ENCODE peak calls at places on chromosomes 3 and 15, in ten cellular contexts. J, N, M, K, X, A, O, U, R and G are unnamed samples.

GRCh38 chr3:143237036-143237688 is 117.6 kb downstream of the CHST2 start:
- DNase-seq in K (no peak), J (no peak), U (no peak), N (no peak), X (peak), M (no peak), R (no peak), O (no peak), A (no peak), G (no peak)

GRCh38 chr15:95981209-95981608 is 349.3 kb upstream of the NR2F2 start:
- DNase-seq in K (no peak), A (no peak), X (no peak), M (no peak), R (no peak), O (no peak), N (no peak), J (no peak), U (no peak), G (no peak)

GRCh38 chr15:66882251-66883020 is 180.4 kb downstream of the SMAD6 start:
- DNase-seq in J (no peak), X (peak), M (peak), U (no peak), R (no peak), O (peak), A (no peak), N (no peak), K (peak), G (no peak)

GRCh38 chr3:33578325-33579180 is 138.3 kb upstream of the UBP1 start:
- DNase-seq in O (peak), N (no peak), K (no peak), U (no peak), J (no peak), M (peak), X (peak), R (no peak), A (no peak), G (no peak)

GRCh38 chr3:190883973-190884832 is 21.7 kb upstream of the GMNC start:
- DNase-seq in U (no peak), X (peak), R (peak), O (peak), A (peak), J (peak), M (peak), N (no peak), K (peak), G (peak)

GRCh38 chr15:63476229-63476632 is 28.2 kb upstream of the USP3 start:
- DNase-seq in X (peak), K (no peak), O (peak), U (no peak), A (no peak), N (no peak), R (peak), M (peak), J (no peak), G (no peak)

GRCh38 chr15:90603893-90604292 is 74.2 kb downstream of the CRTC3 start:
- DNase-seq in J (no peak), A (no peak), N (peak), U (peak), K (peak), O (peak), M (peak), R (no peak), X (peak), G (no peak)

GRCh38 chr3:129506272-129506742 is 22.1 kb upstream of the RHO start:
- DNase-seq in J (no peak), X (no peak), M (no peak), U (no peak), R (no peak), A (no peak), O (no peak), K (no peak), N (no peak), G (no peak)

GRCh38 chr3:172692751-172693310 is 18.0 kb downstream of the NCEH1 start:
- DNase-seq in J (no peak), U (no peak), R (no peak), X (no peak), N (no peak), O (no peak), M (no peak), K (no peak), A (no peak), G (peak)

GRCh38 chr15:55526559-55527036 is 18.6 kb upstream of the DNAAF4 start:
- DNase-seq in M (peak), N (no peak), R (peak), U (no peak), J (no peak), A (no peak), X (peak), O (peak), K (peak), G (peak)

GRCh38 chr15:65476942-65477341 is 40.5 kb downstream of the DPP8 start:
- DNase-seq in U (no peak), A (no peak), X (peak), N (no peak), R (no peak), J (no peak), O (no peak), K (no peak), M (peak), G (no peak)

GRCh38 chr15:82047493-82048446 is 2.0 kb upstream of the MEX3B start:
- DNase-seq in J (no peak), U (no peak), N (no peak), A (no peak), X (peak), K (no peak), R (no peak), O (peak), M (peak), G (no peak)

DNA sequence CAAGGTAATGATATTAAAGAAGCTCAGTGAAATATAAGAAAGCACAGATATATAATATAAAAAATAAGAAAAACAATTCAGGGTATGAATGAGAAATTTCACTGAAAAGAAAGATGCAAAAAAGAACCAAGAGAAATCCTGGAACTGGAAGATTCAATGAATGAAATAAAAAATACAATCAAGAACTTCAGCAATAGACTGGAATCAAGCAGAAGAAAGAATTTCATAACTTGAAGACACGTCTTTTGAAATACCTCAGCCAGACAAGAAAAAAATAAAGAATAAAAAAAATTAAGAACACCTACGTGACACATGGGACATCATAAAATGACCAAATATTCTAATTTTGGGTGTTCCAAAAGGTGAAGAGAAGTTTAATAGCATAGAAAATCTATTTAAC is 104.6 kb upstream of the NEO1 start:
- DNase-seq in J (no peak), K (no peak), A (no peak), R (no peak), X (no peak), N (no peak), U (no peak), M (no peak), O (no peak), G (no peak)
- H3K4me3 ChIP-seq in J (no peak), K (no peak), A (no peak), R (no peak), X (no peak), N (no peak), U (no peak), M (no peak), O (no peak), G (no peak)

GRCh38 chr3:146159616-146160232 is 1.3 kb downstream of the PLOD2 start:
- DNase-seq in K (no peak), O (no peak), X (no peak), J (no peak), M (no peak), A (no peak), N (no peak), R (no peak), U (no peak), G (no peak)
- H3K4me3 ChIP-seq in K (peak), O (peak), X (peak), J (peak), M (peak), A (peak), N (no peak), R (peak), U (peak), G (peak)

DNA sequence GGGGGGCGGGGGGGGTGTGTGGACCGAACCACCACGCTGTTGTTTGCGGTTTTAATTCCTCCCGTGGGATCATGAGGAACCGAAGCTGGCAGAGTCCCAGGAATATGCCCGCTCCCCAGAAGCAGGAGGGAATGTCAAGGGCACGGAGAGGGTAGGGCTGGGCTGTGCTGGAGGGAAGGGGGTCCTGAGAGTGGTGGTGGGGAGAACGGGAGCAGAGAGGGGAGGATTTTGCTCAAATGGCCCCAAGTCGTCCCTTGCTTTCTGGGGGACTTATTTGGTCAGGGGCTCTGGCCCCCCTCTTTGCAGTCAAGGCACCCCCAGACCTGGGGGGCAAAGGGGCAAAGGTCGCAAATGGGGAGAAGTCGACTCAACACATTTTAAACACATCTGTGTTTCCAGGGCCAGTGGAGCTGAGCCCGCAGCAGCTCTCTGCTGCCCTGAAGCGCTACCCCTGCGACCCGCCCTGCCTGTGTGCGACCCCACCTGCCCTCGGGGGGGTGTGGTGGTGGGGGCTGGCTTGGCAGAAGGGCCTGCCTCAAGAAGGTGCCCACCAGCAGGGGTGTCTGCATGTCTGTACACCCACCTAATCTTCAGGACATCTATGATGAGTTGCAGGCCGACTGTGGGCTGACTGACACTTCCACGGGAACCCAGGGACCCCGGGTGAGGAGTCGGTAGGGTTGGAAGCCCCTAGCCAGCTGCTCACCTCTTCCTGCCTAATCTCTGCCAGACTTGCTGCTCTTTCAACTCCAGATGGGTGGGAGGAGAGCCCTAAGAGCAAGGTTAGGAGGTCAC is 602 bp upstream of the ATP2B2 start:
- DNase-seq in O (no peak), R (no peak), N (no peak), J (no peak), U (no peak), M (no peak), X (no peak), A (no peak), K (no peak), G (no peak)
- H3K4me3 ChIP-seq in O (no peak), R (no peak), N (no peak), J (no peak), U (peak), M (no peak), X (no peak), A (no peak), K (no peak), G (no peak)

DNA sequence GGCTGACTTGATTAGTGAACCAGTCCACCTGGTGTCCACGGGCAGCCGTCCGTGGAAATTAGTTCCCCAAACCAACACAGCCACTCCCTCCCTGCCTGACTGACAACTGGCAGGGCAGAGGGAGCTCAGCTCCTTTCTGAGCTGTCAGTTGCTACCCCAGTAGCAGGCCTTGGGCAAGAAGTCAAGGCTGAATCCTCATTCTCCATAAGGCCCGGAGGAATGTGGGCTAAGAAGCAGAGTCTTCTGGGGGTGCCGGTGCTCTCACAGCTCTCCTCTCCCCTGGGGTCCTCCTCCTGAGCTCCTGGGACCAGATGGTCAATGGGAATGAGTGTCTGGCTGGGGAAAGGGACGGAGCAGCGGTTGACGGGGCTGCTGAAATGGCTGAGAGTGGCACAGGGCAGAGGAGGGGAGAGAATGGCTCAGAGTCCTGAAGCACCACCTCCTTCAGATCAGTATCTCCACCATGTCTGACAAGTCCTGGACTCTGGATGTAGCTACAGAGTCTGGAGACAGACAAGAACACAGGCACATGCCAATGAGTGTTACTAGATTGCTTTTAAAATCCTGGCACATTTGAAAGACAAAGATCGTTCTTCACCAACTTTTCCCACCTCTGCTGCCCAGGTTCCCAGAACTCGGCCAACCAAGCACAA is 16.9 kb downstream of the AMOTL2 start:
- DNase-seq in N (no peak), M (no peak), K (peak), R (no peak), A (peak), X (no peak), U (no peak), J (no peak), O (no peak), G (no peak)
- H3K4me3 ChIP-seq in N (no peak), M (no peak), K (no peak), R (peak), A (no peak), X (peak), U (no peak), J (no peak), O (no peak), G (no peak)

GRCh38 chr3:146189519-146190173 is 28.7 kb upstream of the PLOD2 start:
- DNase-seq in J (peak), U (no peak), O (peak), K (peak), R (peak), N (no peak), X (peak), M (peak), A (no peak), G (peak)
- H3K4me3 ChIP-seq in J (peak), U (no peak), O (no peak), K (no peak), R (no peak), N (no peak), X (peak), M (no peak), A (no peak), G (no peak)

GRCh38 chr15:50886611-50887350 is 21.7 kb upstream of the AP4E1 start:
- DNase-seq in J (no peak), K (no peak), R (no peak), O (no peak), X (no peak), M (no peak), N (no peak), U (no peak), A (no peak), G (no peak)

GRCh38 chr15:50881121-50882048 is 27.1 kb upstream of the AP4E1 start:
- DNase-seq in J (no peak), R (no peak), M (no peak), K (no peak), N (no peak), U (no peak), A (no peak), O (no peak), X (peak), G (no peak)

GRCh38 chr15:50883903-50884302 is 24.6 kb upstream of the AP4E1 start:
- DNase-seq in X (peak), R (no peak), M (peak), U (no peak), A (no peak), J (no peak), O (peak), N (no peak), K (no peak), G (peak)

GRCh38 chr15:50886139-50886467 is 22.4 kb upstream of the AP4E1 start:
- DNase-seq in N (no peak), K (no peak), M (no peak), J (no peak), R (no peak), U (no peak), X (no peak), A (no peak), O (no peak), G (no peak)

DNA sequence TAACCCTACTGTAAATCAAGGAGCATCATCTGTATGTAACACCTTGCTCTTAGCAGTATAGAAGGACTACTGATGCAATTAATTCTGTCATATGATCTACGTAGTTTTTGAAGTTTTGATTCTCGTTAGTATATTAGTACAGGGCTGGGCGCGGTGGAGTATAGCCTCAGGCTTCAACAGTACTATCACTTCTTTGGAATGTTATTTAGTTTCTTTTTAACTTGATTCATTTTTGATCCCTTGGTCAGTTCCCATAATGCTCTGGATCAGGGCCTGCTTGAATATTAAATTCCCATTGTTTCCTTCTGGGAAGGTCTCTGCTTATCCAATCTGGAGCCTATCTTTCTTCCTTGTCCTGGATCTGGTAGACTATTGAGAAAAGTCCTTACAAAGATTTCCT is 23.9 kb upstream of the AP4E1 start:
- DNase-seq in X (no peak), R (no peak), K (no peak), N (no peak), M (no peak), U (no peak), A (no peak), J (no peak), O (no peak), G (no peak)
- H3K4me3 ChIP-seq in X (no peak), R (no peak), K (no peak), N (no peak), M (no peak), U (no peak), A (no peak), J (no peak), O (no peak), G (no peak)

GRCh38 chr15:59296181-59296617 is 76.5 kb downstream of the MYO1E start:
- DNase-seq in A (no peak), M (peak), K (peak), J (no peak), N (no peak), R (no peak), U (no peak), X (peak), O (peak), G (no peak)
- H3K4me3 ChIP-seq in A (no peak), M (no peak), K (no peak), J (peak), N (no peak), R (peak), U (no peak), X (no peak), O (no peak), G (no peak)

DNA sequence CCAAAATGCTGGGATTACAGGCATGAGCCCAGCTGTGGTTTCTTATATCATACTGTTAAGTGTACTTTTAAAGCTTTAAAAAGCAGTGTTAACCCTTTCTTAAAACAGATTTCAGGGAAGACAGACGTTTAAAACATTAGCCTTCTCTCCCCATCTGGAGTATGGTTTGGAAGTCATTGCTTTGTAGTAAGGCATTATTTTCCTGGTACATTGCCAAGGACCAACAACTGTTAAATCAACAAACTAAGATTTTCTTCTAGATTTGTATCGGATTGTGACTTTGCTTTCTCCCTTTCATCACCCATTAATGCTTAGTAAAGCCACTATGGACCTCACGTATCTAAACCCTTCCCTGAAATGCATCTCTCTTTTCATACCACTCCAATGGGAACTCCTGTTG is 50.5 kb downstream of the UBE2E1 start:
- DNase-seq in N (no peak), O (no peak), J (no peak), R (no peak), U (no peak), M (no peak), A (no peak), K (no peak), X (peak), G (no peak)
- H3K4me3 ChIP-seq in N (no peak), O (no peak), J (no peak), R (no peak), U (no peak), M (no peak), A (no peak), K (no peak), X (no peak), G (no peak)